ENCODE peak calls at places on chromosome 1, in nine cellular contexts. One of them, this sample, is unnamed.

GRCh38 chr1:153122831-153123421 is 9.6 kb upstream of the SPRR2F start:
- DNase-seq in kidney: no peak
- DNase-seq in adrenal gland: no peak
- DNase-seq in omental fat pad: no peak
- DNase-seq in endothelial cell: peak; percentile 29
- DNase-seq in sigmoid colon: no peak
- DNase-seq in ascending aorta: no peak
- DNase-seq in pancreas: peak; percentile 83
- DNase-seq in lower lobe of right lung: no peak
- DNase-seq in this sample: no peak

GRCh38 chr1:100265562-100265930 is 470 bp upstream of the RTCA start:
- DNase-seq in ascending aorta: no peak
- DNase-seq in sigmoid colon: no peak
- DNase-seq in omental fat pad: no peak
- DNase-seq in adrenal gland: no peak
- DNase-seq in kidney: no peak
- DNase-seq in pancreas: no peak
- DNase-seq in lower lobe of right lung: no peak
- DNase-seq in endothelial cell: no peak
- DNase-seq in this sample: no peak

GRCh38 chr1:158020877-158021630 is 27.6 kb downstream of the KIRREL1 start:
- DNase-seq in adrenal gland: no peak
- DNase-seq in lower lobe of right lung: no peak
- DNase-seq in endothelial cell: no peak
- DNase-seq in omental fat pad: no peak
- DNase-seq in sigmoid colon: no peak
- DNase-seq in ascending aorta: no peak
- DNase-seq in pancreas: no peak
- DNase-seq in kidney: no peak
- DNase-seq in this sample: no peak

GRCh38 chr1:186828612-186829542 is at the start of gene PLA2G4A:
- DNase-seq in pancreas: no peak
- DNase-seq in kidney: no peak
- DNase-seq in endothelial cell: peak; percentile 7
- DNase-seq in sigmoid colon: peak; percentile 70
- DNase-seq in ascending aorta: no peak
- DNase-seq in omental fat pad: no peak
- DNase-seq in adrenal gland: peak; percentile 20
- DNase-seq in lower lobe of right lung: peak; percentile 69
- DNase-seq in this sample: no peak

GRCh38 chr1:213820362-213821149 is 167.2 kb upstream of the PROX1 start:
- DNase-seq in ascending aorta: no peak
- DNase-seq in omental fat pad: no peak
- DNase-seq in endothelial cell: no peak
- DNase-seq in kidney: no peak
- DNase-seq in pancreas: no peak
- DNase-seq in lower lobe of right lung: no peak
- DNase-seq in adrenal gland: no peak
- DNase-seq in sigmoid colon: no peak
- DNase-seq in this sample: no peak

GRCh38 chr1:9013824-9014223 is 12.4 kb downstream of the SLC2A7 start:
- DNase-seq in lower lobe of right lung: no peak
- DNase-seq in omental fat pad: no peak
- DNase-seq in endothelial cell: no peak
- DNase-seq in sigmoid colon: no peak
- DNase-seq in kidney: no peak
- DNase-seq in adrenal gland: no peak
- DNase-seq in pancreas: no peak
- DNase-seq in ascending aorta: no peak
- DNase-seq in this sample: no peak

GRCh38 chr1:51790385-51790784 is 88.1 kb downstream of the NRDC start:
- DNase-seq in omental fat pad: no peak
- DNase-seq in ascending aorta: no peak
- DNase-seq in lower lobe of right lung: no peak
- DNase-seq in endothelial cell: no peak
- DNase-seq in kidney: no peak
- DNase-seq in adrenal gland: no peak
- DNase-seq in pancreas: no peak
- DNase-seq in sigmoid colon: no peak
- DNase-seq in this sample: no peak

GRCh38 chr1:203480525-203481084 is 5.0 kb downstream of the PRELP start:
- DNase-seq in sigmoid colon: peak; percentile 94
- DNase-seq in kidney: peak; percentile 83
- DNase-seq in endothelial cell: no peak
- DNase-seq in adrenal gland: peak; percentile 35
- DNase-seq in ascending aorta: peak; percentile 27
- DNase-seq in omental fat pad: peak; percentile 44
- DNase-seq in lower lobe of right lung: peak; percentile 65
- DNase-seq in pancreas: peak; percentile 85
- DNase-seq in this sample: peak; percentile 88

GRCh38 chr1:23273450-23274133 is 56.3 kb upstream of the HTR1D start:
- DNase-seq in kidney: no peak
- DNase-seq in lower lobe of right lung: no peak
- DNase-seq in pancreas: no peak
- DNase-seq in endothelial cell: no peak
- DNase-seq in ascending aorta: no peak
- DNase-seq in adrenal gland: peak; percentile 58
- DNase-seq in sigmoid colon: no peak
- DNase-seq in omental fat pad: no peak
- DNase-seq in this sample: peak; percentile 74

GRCh38 chr1:35334485-35334884 is 66.0 kb downstream of the ZMYM4 start:
- DNase-seq in omental fat pad: no peak
- DNase-seq in adrenal gland: no peak
- DNase-seq in lower lobe of right lung: no peak
- DNase-seq in ascending aorta: no peak
- DNase-seq in sigmoid colon: no peak
- DNase-seq in pancreas: no peak
- DNase-seq in kidney: no peak
- DNase-seq in endothelial cell: no peak
- DNase-seq in this sample: no peak

GRCh38 chr1:29052100-29052499 is 71.6 kb downstream of the TMEM200B start:
- DNase-seq in pancreas: no peak
- DNase-seq in lower lobe of right lung: no peak
- DNase-seq in kidney: no peak
- DNase-seq in endothelial cell: no peak
- DNase-seq in sigmoid colon: no peak
- DNase-seq in omental fat pad: no peak
- DNase-seq in adrenal gland: no peak
- DNase-seq in ascending aorta: no peak
- DNase-seq in this sample: no peak

GRCh38 chr1:25744140-25744581 is 55.8 kb upstream of the SELENON start:
- DNase-seq in adrenal gland: peak; percentile 83
- DNase-seq in ascending aorta: peak; percentile 25
- DNase-seq in pancreas: peak; percentile 47
- DNase-seq in sigmoid colon: peak; percentile 93
- DNase-seq in omental fat pad: no peak
- DNase-seq in lower lobe of right lung: peak; percentile 56
- DNase-seq in kidney: peak; percentile 86
- DNase-seq in endothelial cell: peak; percentile 34
- DNase-seq in this sample: no peak

DNA sequence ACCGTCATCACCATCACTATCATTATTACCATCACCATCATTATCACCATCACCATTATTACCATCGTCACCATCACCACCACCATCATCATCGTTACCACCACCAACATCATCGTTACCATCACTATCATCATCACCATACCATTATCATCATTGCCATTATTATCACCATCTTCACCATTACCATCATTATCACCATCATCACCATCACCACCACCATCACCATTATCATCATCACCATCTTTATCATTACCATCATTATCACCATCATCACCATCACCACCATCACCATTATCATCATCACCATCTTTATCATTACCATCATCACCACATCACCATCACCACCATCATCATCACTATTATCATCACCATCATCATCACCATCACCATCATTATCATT is 112.9 kb downstream of the AJAP1 start:
- DNase-seq in ascending aorta: no peak
- DNase-seq in pancreas: no peak
- DNase-seq in sigmoid colon: no peak
- DNase-seq in lower lobe of right lung: no peak
- DNase-seq in adrenal gland: no peak
- DNase-seq in kidney: no peak
- DNase-seq in omental fat pad: no peak
- DNase-seq in endothelial cell: no peak
- DNase-seq in this sample: no peak
- TF ChIP-seq CTCF in ascending aorta: no peak
- TF ChIP-seq CTCF in pancreas: no peak
- TF ChIP-seq CTCF in sigmoid colon: no peak
- TF ChIP-seq CTCF in lower lobe of right lung: no peak
- TF ChIP-seq CTCF in adrenal gland: no peak
- TF ChIP-seq CTCF in kidney: no peak
- TF ChIP-seq CTCF in omental fat pad: no peak
- TF ChIP-seq CTCF in endothelial cell: no peak
- TF ChIP-seq CTCF in this sample: no peak

DNA sequence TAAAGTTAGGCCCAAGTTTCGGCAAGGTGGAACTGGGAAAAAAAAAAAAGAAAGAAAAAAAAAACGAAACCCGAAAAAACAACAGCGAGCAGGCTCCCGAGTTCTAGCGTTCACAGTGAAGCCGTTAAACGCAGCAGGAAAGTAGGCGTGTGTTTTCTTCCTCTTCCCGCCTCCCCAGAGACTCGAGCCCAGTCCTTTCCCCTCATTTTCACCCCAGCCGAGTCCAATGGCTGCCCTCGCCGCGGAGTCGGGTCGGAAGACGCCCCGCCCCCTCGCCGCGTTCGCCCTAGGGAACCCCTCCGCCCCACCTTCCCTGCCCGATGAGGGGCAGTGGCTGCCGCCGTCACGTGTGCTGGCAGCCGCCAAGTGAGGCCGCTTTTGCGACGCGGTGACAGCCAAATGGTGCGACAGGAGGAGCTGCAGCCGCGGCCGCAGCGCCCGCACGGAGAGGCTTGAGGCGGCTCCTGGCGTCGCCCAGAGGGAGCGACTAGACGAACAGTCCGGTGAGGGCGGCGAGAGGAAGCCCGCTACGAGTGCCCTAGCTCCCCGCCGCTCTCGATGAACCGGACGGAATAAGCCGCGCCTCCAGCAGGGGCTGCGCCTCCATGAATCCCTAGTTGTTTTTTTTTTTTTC is at the start of gene PKN2:
- DNase-seq in adrenal gland: peak; percentile 98
- DNase-seq in pancreas: peak; percentile 98
- DNase-seq in sigmoid colon: peak; percentile 98
- DNase-seq in lower lobe of right lung: peak; percentile 99
- DNase-seq in kidney: peak; percentile 99
- DNase-seq in omental fat pad: peak; percentile 82
- DNase-seq in ascending aorta: peak; percentile 88
- DNase-seq in endothelial cell: peak; percentile 98
- DNase-seq in this sample: peak; percentile 99
- TF ChIP-seq CTCF in adrenal gland: peak; percentile 27
- TF ChIP-seq CTCF in pancreas: no peak
- TF ChIP-seq CTCF in sigmoid colon: peak; percentile 30
- TF ChIP-seq CTCF in lower lobe of right lung: peak; percentile 32
- TF ChIP-seq CTCF in kidney: peak; percentile 19
- TF ChIP-seq CTCF in omental fat pad: no peak
- TF ChIP-seq CTCF in ascending aorta: peak; percentile 34
- TF ChIP-seq CTCF in endothelial cell: peak; percentile 16
- TF ChIP-seq CTCF in this sample: peak; percentile 28

GRCh38 chr1:196143602-196144342 is 464.5 kb downstream of the KCNT2 start:
- DNase-seq in ascending aorta: no peak
- DNase-seq in pancreas: no peak
- DNase-seq in lower lobe of right lung: no peak
- DNase-seq in kidney: no peak
- DNase-seq in sigmoid colon: no peak
- DNase-seq in adrenal gland: no peak
- DNase-seq in omental fat pad: no peak
- DNase-seq in endothelial cell: no peak
- DNase-seq in this sample: no peak

GRCh38 chr1:196147530-196147929 is 460.7 kb downstream of the KCNT2 start:
- DNase-seq in lower lobe of right lung: no peak
- DNase-seq in kidney: no peak
- DNase-seq in adrenal gland: no peak
- DNase-seq in sigmoid colon: no peak
- DNase-seq in omental fat pad: no peak
- DNase-seq in endothelial cell: no peak
- DNase-seq in ascending aorta: no peak
- DNase-seq in pancreas: no peak
- DNase-seq in this sample: no peak

GRCh38 chr1:196142111-196142510 is 466.1 kb downstream of the KCNT2 start:
- DNase-seq in adrenal gland: no peak
- DNase-seq in pancreas: no peak
- DNase-seq in omental fat pad: no peak
- DNase-seq in endothelial cell: no peak
- DNase-seq in kidney: no peak
- DNase-seq in lower lobe of right lung: no peak
- DNase-seq in sigmoid colon: no peak
- DNase-seq in ascending aorta: no peak
- DNase-seq in this sample: no peak

GRCh38 chr1:196148367-196148970 is 459.8 kb downstream of the KCNT2 start:
- DNase-seq in ascending aorta: no peak
- DNase-seq in sigmoid colon: no peak
- DNase-seq in lower lobe of right lung: no peak
- DNase-seq in omental fat pad: no peak
- DNase-seq in pancreas: no peak
- DNase-seq in adrenal gland: no peak
- DNase-seq in endothelial cell: no peak
- DNase-seq in kidney: no peak
- DNase-seq in this sample: no peak

DNA sequence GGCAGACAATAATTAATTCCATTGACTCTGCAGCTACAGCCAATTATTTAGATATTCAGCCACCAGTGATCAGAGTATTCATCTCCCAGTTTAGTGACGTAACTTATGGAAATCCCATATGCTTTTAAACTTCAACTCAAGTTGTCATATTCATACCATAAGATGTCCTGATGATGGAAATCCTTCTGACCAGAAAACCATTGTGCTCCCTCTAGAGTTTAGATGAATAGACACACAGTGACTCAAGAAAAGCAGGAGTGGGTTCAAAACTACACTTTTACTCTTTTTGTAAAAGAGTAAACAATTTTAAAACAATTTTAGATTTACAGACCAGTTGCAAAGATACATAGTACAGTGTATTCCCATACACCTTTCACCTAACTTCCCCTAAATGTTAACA is 463.7 kb downstream of the KCNT2 start:
- DNase-seq in lower lobe of right lung: no peak
- DNase-seq in kidney: no peak
- DNase-seq in endothelial cell: no peak
- DNase-seq in sigmoid colon: no peak
- DNase-seq in adrenal gland: no peak
- DNase-seq in pancreas: no peak
- DNase-seq in ascending aorta: no peak
- DNase-seq in omental fat pad: no peak
- DNase-seq in this sample: no peak
- TF ChIP-seq CTCF in lower lobe of right lung: no peak
- TF ChIP-seq CTCF in kidney: no peak
- TF ChIP-seq CTCF in endothelial cell: no peak
- TF ChIP-seq CTCF in sigmoid colon: no peak
- TF ChIP-seq CTCF in adrenal gland: no peak
- TF ChIP-seq CTCF in pancreas: no peak
- TF ChIP-seq CTCF in ascending aorta: no peak
- TF ChIP-seq CTCF in omental fat pad: no peak
- TF ChIP-seq CTCF in this sample: no peak

GRCh38 chr1:185821612-185822385 is 87.6 kb downstream of the HMCN1 start:
- DNase-seq in omental fat pad: no peak
- DNase-seq in adrenal gland: no peak
- DNase-seq in sigmoid colon: no peak
- DNase-seq in ascending aorta: no peak
- DNase-seq in lower lobe of right lung: no peak
- DNase-seq in endothelial cell: no peak
- DNase-seq in pancreas: no peak
- DNase-seq in kidney: no peak
- DNase-seq in this sample: no peak
- TF ChIP-seq CTCF in omental fat pad: no peak
- TF ChIP-seq CTCF in adrenal gland: no peak
- TF ChIP-seq CTCF in sigmoid colon: no peak
- TF ChIP-seq CTCF in ascending aorta: no peak
- TF ChIP-seq CTCF in lower lobe of right lung: no peak
- TF ChIP-seq CTCF in endothelial cell: no peak
- TF ChIP-seq CTCF in pancreas: no peak
- TF ChIP-seq CTCF in kidney: no peak
- TF ChIP-seq CTCF in this sample: no peak